ENCODE peak calls at places on chromosomes 12 and 14, in five cellular contexts. O is A549, Q is K562, L is GM23338, N is GM12878. K is an unnamed sample.

GRCh38 chr12:91810531-91810930 is 335.1 kb downstream of the BTG1 start:
- DNase-seq in O (no peak), N (no peak), Q (no peak), L (no peak), K (no peak)

GRCh38 chr12:130435826-130436225 is 98.1 kb downstream of the PIWIL1 start:
- DNase-seq in N (no peak), O (no peak), L (no peak), Q (no peak), K (no peak)

GRCh38 chr14:70000601-70001000 is 121.4 kb downstream of the SMOC1 start:
- DNase-seq in O (no peak), L (no peak), Q (no peak), N (no peak), K (no peak)

GRCh38 chr12:50221228-50222008 is 54.2 kb upstream of the CERS5 start:
- DNase-seq in O (peak; percentile 31), N (peak; percentile 53), Q (peak; percentile 32), L (peak; percentile 67), K (no peak)

GRCh38 chr14:68734231-68734732 is 58.6 kb downstream of the ZFP36L1 start:
- DNase-seq in Q (no peak), O (no peak), N (peak; percentile 48), L (no peak), K (no peak)

GRCh38 chr14:26394114-26394855 is 203.5 kb downstream of the NOVA1 start:
- DNase-seq in O (no peak), L (peak; percentile 43), Q (no peak), N (no peak), K (no peak)

GRCh38 chr14:95299271-95299670 is 20.4 kb downstream of the CLMN start:
- DNase-seq in O (no peak), N (no peak), Q (no peak), L (no peak), K (no peak)

GRCh38 chr12:132986885-132987225 is 688 bp downstream of the ZNF26 start:
- DNase-seq in N (no peak), O (peak; percentile 25), Q (no peak), L (peak; percentile 18), K (peak; percentile 3)

GRCh38 chr12:53098354-53098981 is 1.0 kb downstream of the IGFBP6 start:
- DNase-seq in Q (peak; percentile 59), O (peak; percentile 74), N (no peak), L (peak; percentile 34), K (no peak)

GRCh38 chr12:122067966-122068365 is 10.6 kb upstream of the MLXIP start:
- DNase-seq in N (peak; percentile 56), O (no peak), Q (no peak), L (no peak), K (no peak)

GRCh38 chr14:20857630-20858261 is 33.4 kb upstream of the RNASE3 start:
- DNase-seq in N (no peak), L (peak; percentile 87), Q (peak; percentile 56), O (peak; percentile 56), K (peak; percentile 50)

GRCh38 chr12:117857632-117858274 is 111.0 kb downstream of the KSR2 start:
- DNase-seq in O (peak; percentile 79), Q (peak; percentile 63), N (peak; percentile 25), L (peak; percentile 91), K (peak; percentile 35)

GRCh38 chr12:3091030-3091304 is 13.8 kb downstream of the TSPAN9 start:
- DNase-seq in Q (no peak), O (no peak), L (no peak), N (no peak), K (no peak)

DNA sequence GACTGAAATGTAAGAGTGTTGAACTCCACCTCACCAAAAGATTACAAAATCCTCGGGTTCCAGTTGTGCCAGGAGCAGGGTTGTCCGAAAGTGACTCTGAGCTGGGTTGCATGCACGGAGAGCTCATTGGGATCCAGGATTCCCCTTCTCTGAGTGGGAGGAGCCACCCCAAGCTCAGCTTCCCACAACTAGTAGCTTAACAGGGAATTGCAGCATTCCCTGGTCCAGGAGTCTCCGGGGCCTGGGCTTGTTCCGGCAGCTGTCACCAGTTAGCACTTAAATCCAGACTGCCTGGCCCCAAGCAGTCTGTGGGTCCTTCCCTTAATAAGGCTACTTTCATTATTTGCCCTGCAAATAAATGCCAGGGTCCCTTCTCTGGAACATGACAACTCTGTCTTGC is 50.1 kb downstream of the CD9 start:
- DNase-seq in N (no peak), L (no peak), Q (no peak), O (no peak), K (no peak)
- TF ChIP-seq JUNB in N (no peak), L (no peak), Q (no peak), O (no peak), K (no peak)

DNA sequence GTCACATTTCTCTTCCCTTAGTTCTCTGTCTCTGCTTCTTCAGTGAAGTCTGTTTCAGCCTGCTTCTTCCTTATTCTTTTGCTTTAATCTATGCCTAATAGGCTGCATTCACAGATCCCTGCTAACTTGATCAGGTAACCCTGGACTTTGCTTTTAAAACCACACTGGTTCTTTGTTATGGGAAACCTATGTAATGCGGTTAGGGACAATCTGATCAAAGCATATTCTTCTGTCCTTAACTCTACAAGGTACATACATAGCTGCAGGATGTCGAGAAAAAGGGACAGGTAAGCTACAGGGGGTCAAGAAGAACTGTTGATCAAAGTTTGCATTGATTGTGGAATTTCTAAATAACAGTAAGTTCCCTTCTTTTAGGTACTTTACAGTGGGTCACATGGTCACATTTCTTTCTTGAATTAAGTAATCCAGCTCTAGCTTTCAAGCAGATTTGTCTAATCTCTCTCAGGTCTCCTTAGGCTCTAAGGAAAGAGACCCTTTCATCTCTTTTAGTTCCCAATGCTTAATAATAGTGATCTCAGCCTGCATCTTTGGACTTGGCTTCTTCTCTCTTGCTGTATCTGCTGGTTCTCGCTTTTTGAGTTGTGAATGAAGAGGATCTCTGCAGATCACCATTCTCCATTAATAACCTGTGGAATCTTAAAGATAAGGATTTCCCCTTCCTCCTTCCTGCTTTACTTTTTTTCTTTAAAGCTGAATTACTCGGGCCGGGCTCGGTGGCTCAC is 3.8 kb downstream of the COPZ1 start:
- DNase-seq in L (peak; percentile 50), N (no peak), O (no peak), Q (no peak), K (peak; percentile 95)
- TF ChIP-seq JUNB in L (no peak), N (no peak), O (no peak), Q (no peak), K (no peak)

GRCh38 chr12:22744197-22744596 is 119.2 kb downstream of the ETNK1 start:
- DNase-seq in Q (no peak), N (no peak), O (no peak), L (no peak), K (no peak)

GRCh38 chr12:22738945-22739344 is 114.0 kb downstream of the ETNK1 start:
- DNase-seq in N (no peak), L (no peak), O (no peak), Q (no peak), K (no peak)

GRCh38 chr12:22746720-22747119 is 121.7 kb downstream of the ETNK1 start:
- DNase-seq in N (no peak), Q (no peak), O (no peak), L (no peak), K (no peak)

GRCh38 chr12:22743700-22744099 is 118.7 kb downstream of the ETNK1 start:
- DNase-seq in Q (no peak), O (no peak), L (no peak), N (no peak), K (no peak)

GRCh38 chr12:22740656-22741350 is 115.8 kb downstream of the ETNK1 start:
- DNase-seq in Q (no peak), N (no peak), L (no peak), O (no peak), K (no peak)
- TF ChIP-seq JUNB in Q (no peak), N (no peak), L (no peak), O (no peak), K (no peak)

GRCh38 chr12:110742718-110743570 is at the start of gene PPP1CC:
- DNase-seq in O (peak; percentile 96), L (peak; percentile 98), Q (peak; percentile 95), N (peak; percentile 48), K (peak; percentile 88)
- TF ChIP-seq JUNB in O (no peak), L (no peak), Q (no peak), N (no peak), K (no peak)

GRCh38 chr12:88725592-88726143 is 145.4 kb upstream of the KITLG start:
- DNase-seq in N (no peak), O (no peak), L (no peak), Q (no peak), K (no peak)

GRCh38 chr12:88729196-88729595 is 148.9 kb upstream of the KITLG start:
- DNase-seq in N (no peak), O (no peak), L (no peak), Q (no peak), K (no peak)

GRCh38 chr12:88733003-88733402 is 152.7 kb upstream of the KITLG start:
- DNase-seq in L (no peak), N (no peak), O (no peak), Q (no peak), K (no peak)

GRCh38 chr12:88723219-88723618 is 142.9 kb upstream of the KITLG start:
- DNase-seq in N (no peak), Q (no peak), L (no peak), O (peak; percentile 15), K (no peak)

GRCh38 chr12:88726806-88727722 is 146.8 kb upstream of the KITLG start:
- DNase-seq in N (no peak), Q (no peak), O (no peak), L (no peak), K (no peak)
- TF ChIP-seq JUNB in N (no peak), Q (no peak), O (no peak), L (no peak), K (no peak)

K was measured in HepG2.